ENCODE peak calls at places on chromosomes 11 and 22, in four cellular contexts. X is IMR-90, D is mesendoderm, K is mesenchymal stem cell. U is an unnamed sample.

GRCh38 chr11:113195728-113196127 is 118.7 kb upstream of the TTC12 start:
- DNase-seq in X (no peak), D (no peak), K (no peak), U (no peak)

GRCh38 chr11:9726313-9727022 is 62.6 kb downstream of the SWAP70 start:
- DNase-seq in X (peak), D (no peak), K (peak), U (no peak)

GRCh38 chr22:50101870-50102565 is 12.2 kb downstream of the MOV10L1 start:
- DNase-seq in X (no peak), D (no peak), K (no peak), U (no peak)

GRCh38 chr11:17611049-17611448 is 64.0 kb downstream of the OTOG start:
- DNase-seq in X (no peak), D (no peak), K (no peak), U (no peak)

GRCh38 chr11:115420524-115420923 is 83.7 kb downstream of the CADM1 start:
- DNase-seq in X (no peak), D (no peak), K (no peak), U (no peak)

GRCh38 chr22:17369553-17370035 is 334 bp downstream of the CECR2 start:
- DNase-seq in X (no peak), D (peak), K (peak), U (peak)

GRCh38 chr11:94129505-94130335 is 1.1 kb downstream of the PANX1 start:
- DNase-seq in X (peak), D (no peak), K (peak), U (no peak)

GRCh38 chr11:16034074-16034473 is 322.3 kb downstream of the SOX6 start:
- DNase-seq in X (no peak), D (no peak), K (no peak), U (no peak)

GRCh38 chr22:35313311-35314121 is 13.8 kb downstream of the TOM1 start:
- DNase-seq in X (peak), D (no peak), K (peak), U (no peak)

GRCh38 chr22:25950101-25950500 is 208.1 kb downstream of the MYO18B start:
- DNase-seq in X (no peak), D (no peak), K (no peak), U (no peak)

GRCh38 chr11:65900125-65900898 is at the start of gene FOSL1:
- DNase-seq in X (peak), D (peak), K (peak), U (no peak)

GRCh38 chr11:122634507-122634906 is 21.0 kb upstream of the UBASH3B start:
- DNase-seq in X (peak), D (peak), K (peak), U (no peak)

GRCh38 chr11:125930076-125930450 is 15.8 kb upstream of the VSIG10L2 start:
- DNase-seq in X (no peak), D (no peak), K (no peak), U (no peak)

GRCh38 chr11:57073121-57073520 is 84.4 kb downstream of the OR5AK2 start:
- DNase-seq in X (peak), D (no peak), K (peak), U (no peak)

GRCh38 chr22:46541536-46541935 is 4.1 kb upstream of the CELSR1 start:
- DNase-seq in X (no peak), D (no peak), K (no peak), U (no peak)

GRCh38 chr11:58059011-58059358 is 28.2 kb downstream of the OR6Q1 start:
- DNase-seq in X (peak), D (peak), K (peak), U (peak)

GRCh38 chr11:47408598-47409439 is 429 bp downstream of the SLC39A13 start:
- DNase-seq in X (peak), D (peak), K (peak), U (no peak)

DNA sequence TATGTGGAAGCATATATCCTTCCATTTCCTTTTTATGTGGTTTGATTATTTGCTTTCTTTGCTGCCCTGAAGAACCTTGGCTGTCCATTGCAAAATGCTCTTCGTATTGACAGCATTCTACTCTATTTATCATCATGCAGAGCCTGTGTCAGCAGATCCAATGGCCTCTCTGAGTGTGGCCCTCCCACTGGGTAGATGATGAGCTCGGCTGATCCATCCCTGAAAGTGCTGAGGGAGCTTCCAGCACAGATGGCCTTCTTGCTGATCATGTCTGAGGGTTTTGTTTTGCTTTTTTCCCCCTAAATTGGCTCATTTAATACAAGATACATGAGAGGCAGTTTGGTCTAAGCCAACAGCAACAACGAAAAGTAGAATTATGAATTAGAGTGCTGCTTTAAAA is 181.0 kb downstream of the GRIA4 start:
- DNase-seq in X (no peak), D (no peak), K (no peak), U (no peak)
- H3K23ac ChIP-seq in X (no peak), D (no peak), K (no peak), U (no peak)

DNA sequence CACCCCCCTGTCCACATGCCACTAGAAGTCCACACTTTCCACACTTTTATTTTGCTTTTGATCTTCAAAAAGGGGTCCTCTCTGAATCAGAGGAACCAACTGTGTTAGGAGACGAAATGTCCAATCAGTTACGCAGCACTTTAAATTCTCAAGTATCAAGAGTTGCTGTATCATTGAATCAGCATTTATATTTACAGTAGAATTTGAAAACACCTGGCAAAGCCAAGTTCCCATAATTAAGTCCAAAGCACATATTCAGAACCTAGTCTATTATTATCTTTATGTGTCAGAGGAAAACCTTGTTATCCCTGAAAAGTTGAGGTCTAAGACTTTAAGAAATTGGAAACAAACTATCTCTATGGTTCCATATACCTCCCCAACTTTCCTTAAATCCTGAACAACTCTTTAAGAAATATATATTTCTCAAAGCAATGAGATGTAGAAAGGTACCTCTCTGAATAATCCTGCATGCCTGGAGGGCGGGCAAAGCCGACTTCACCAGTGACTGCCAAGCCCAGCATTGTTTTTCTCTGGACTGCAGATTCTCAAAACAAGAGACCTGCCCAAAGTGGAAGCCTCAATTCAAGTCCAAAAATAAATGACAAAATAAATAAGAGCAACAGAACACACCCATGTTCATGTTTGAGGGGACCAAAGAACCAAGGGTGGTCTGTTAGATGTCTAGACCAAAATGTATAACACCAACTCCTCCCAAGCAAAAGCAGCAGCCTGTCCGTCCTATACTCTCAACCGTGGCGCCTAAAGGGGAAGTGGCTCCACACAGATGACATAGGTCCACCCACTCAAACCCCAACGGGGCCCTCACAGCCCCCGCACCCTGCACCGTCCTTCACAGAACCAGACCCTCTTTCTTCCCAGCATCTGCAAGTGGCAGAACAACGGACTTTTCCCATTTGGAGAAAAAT is 76.0 kb upstream of the ARFGAP3 start:
- DNase-seq in X (peak), D (no peak), K (no peak), U (no peak)
- H3K4me3 ChIP-seq in X (no peak), D (no peak), K (peak), U (no peak)

GRCh38 chr22:38082986-38083710 is 836 bp downstream of the SLC16A8 start:
- DNase-seq in X (no peak), D (no peak), K (no peak), U (no peak)
- H3K18ac ChIP-seq in X (no peak), D (no peak), K (no peak), U (peak)

GRCh38 chr22:36727927-36728488 is 24.5 kb upstream of the CACNG2 start:
- DNase-seq in X (no peak), D (no peak), K (no peak), U (no peak)
- H3K23ac ChIP-seq in X (no peak), D (no peak), K (no peak), U (peak)

GRCh38 chr11:124877631-124878496 is 12.6 kb downstream of the ROBO3 start:
- DNase-seq in X (no peak), D (no peak), K (no peak), U (no peak)
- H3K4me3 ChIP-seq in X (peak), D (no peak), K (peak), U (peak)

GRCh38 chr11:77301510-77301909 is at the start of gene GDPD4:
- DNase-seq in X (no peak), D (no peak), K (no peak), U (no peak)

GRCh38 chr11:77300695-77301094 is 791 bp downstream of the GDPD4 start:
- DNase-seq in X (no peak), D (no peak), K (no peak), U (no peak)

GRCh38 chr11:77299528-77299993 is 1.9 kb downstream of the GDPD4 start:
- DNase-seq in X (peak), D (no peak), K (no peak), U (no peak)

GRCh38 chr11:77302752-77303151 is 1.3 kb upstream of the GDPD4 start:
- DNase-seq in X (no peak), D (no peak), K (no peak), U (no peak)

GRCh38 chr11:77303328-77303727 is 1.8 kb upstream of the GDPD4 start:
- DNase-seq in X (no peak), D (no peak), K (no peak), U (no peak)
- H3K18ac ChIP-seq in X (no peak), D (no peak), K (no peak), U (no peak)

GRCh38 chr11:25941353-25941752 is 390.6 kb upstream of the ANO3 start:
- DNase-seq in X (no peak), D (no peak), K (no peak), U (no peak)

GRCh38 chr11:25943031-25943430 is 388.9 kb upstream of the ANO3 start:
- DNase-seq in X (no peak), D (no peak), K (no peak), U (no peak)

GRCh38 chr11:25939691-25940090 is 392.2 kb upstream of the ANO3 start:
- DNase-seq in X (no peak), D (no peak), K (no peak), U (no peak)

GRCh38 chr11:25943777-25944661 is 387.9 kb upstream of the ANO3 start:
- DNase-seq in X (no peak), D (no peak), K (no peak), U (no peak)

DNA sequence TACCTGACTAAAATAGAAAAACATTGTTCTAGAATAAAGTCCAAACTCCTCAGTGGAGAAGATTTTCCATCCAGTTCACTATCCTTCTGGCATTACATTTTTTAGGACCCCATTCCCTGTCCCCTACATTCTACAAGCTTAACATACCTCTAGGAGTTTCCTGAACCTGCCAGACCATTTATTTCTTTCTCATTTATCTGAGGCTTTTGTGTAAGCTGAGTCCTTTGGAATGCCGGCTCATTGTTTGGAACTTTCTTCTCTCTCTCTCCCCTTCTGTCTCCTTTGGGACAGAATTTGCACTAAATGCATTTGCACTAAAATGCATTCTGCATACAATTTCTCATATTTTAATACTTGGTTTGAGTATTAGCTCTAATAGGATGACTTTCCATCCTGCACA is 393.0 kb upstream of the ANO3 start:
- DNase-seq in X (no peak), D (peak), K (no peak), U (peak)
- H3K23ac ChIP-seq in X (no peak), D (no peak), K (no peak), U (no peak)